ENCODE peak calls at places on chromosomes 7 and 10, in nine cellular contexts. One of them, this sample, is unnamed. For H3K27me3, the result is how much of the 10 kb centered on the place peaks cover.

GRCh38 chr7:23593706-23594105 is 3.5 kb upstream of the CCDC126 start:
- DNase-seq in upper lobe of right lung: no peak
- DNase-seq in fibroblast of lung: no peak
- DNase-seq in cardiac muscle cell: no peak
- DNase-seq in left ventricle myocardium inferior: no peak
- DNase-seq in H9: no peak
- DNase-seq in AG04450: no peak
- DNase-seq in heart left ventricle: no peak
- DNase-seq in psoas muscle: no peak
- DNase-seq in this sample: no peak

GRCh38 chr10:95628786-95629185 is 27.7 kb downstream of the ALDH18A1 start:
- DNase-seq in upper lobe of right lung: no peak
- DNase-seq in fibroblast of lung: no peak
- DNase-seq in cardiac muscle cell: no peak
- DNase-seq in left ventricle myocardium inferior: no peak
- DNase-seq in H9: no peak
- DNase-seq in AG04450: no peak
- DNase-seq in heart left ventricle: no peak
- DNase-seq in psoas muscle: no peak
- DNase-seq in this sample: no peak

GRCh38 chr7:114660007-114660406 is 245.4 kb downstream of the FOXP2 start:
- DNase-seq in upper lobe of right lung: no peak
- DNase-seq in fibroblast of lung: no peak
- DNase-seq in cardiac muscle cell: no peak
- DNase-seq in left ventricle myocardium inferior: no peak
- DNase-seq in H9: no peak
- DNase-seq in AG04450: no peak
- DNase-seq in heart left ventricle: no peak
- DNase-seq in psoas muscle: no peak
- DNase-seq in this sample: no peak

GRCh38 chr10:21173433-21173963 is 276.4 kb upstream of the NEBL start:
- DNase-seq in upper lobe of right lung: no peak
- DNase-seq in fibroblast of lung: no peak
- DNase-seq in cardiac muscle cell: peak
- DNase-seq in left ventricle myocardium inferior: no peak
- DNase-seq in H9: peak
- DNase-seq in AG04450: no peak
- DNase-seq in heart left ventricle: no peak
- DNase-seq in psoas muscle: peak
- DNase-seq in this sample: no peak

GRCh38 chr10:72688208-72688651 is 3.7 kb upstream of the MCU start:
- DNase-seq in upper lobe of right lung: no peak
- DNase-seq in fibroblast of lung: peak
- DNase-seq in cardiac muscle cell: no peak
- DNase-seq in left ventricle myocardium inferior: no peak
- DNase-seq in H9: no peak
- DNase-seq in AG04450: peak
- DNase-seq in heart left ventricle: no peak
- DNase-seq in psoas muscle: no peak
- DNase-seq in this sample: no peak

GRCh38 chr10:58818889-58819288 is 306.2 kb downstream of the BICC1 start:
- DNase-seq in upper lobe of right lung: no peak
- DNase-seq in fibroblast of lung: peak
- DNase-seq in cardiac muscle cell: no peak
- DNase-seq in left ventricle myocardium inferior: no peak
- DNase-seq in H9: no peak
- DNase-seq in AG04450: peak
- DNase-seq in heart left ventricle: no peak
- DNase-seq in psoas muscle: no peak
- DNase-seq in this sample: no peak

GRCh38 chr10:28841625-28842024 is 164.3 kb downstream of the BAMBI start:
- DNase-seq in upper lobe of right lung: no peak
- DNase-seq in fibroblast of lung: peak
- DNase-seq in cardiac muscle cell: no peak
- DNase-seq in left ventricle myocardium inferior: no peak
- DNase-seq in H9: no peak
- DNase-seq in AG04450: no peak
- DNase-seq in heart left ventricle: no peak
- DNase-seq in psoas muscle: no peak
- DNase-seq in this sample: no peak

GRCh38 chr10:29804025-29804852 is 169.5 kb upstream of the SVIL start:
- DNase-seq in upper lobe of right lung: no peak
- DNase-seq in fibroblast of lung: peak
- DNase-seq in cardiac muscle cell: no peak
- DNase-seq in left ventricle myocardium inferior: no peak
- DNase-seq in H9: no peak
- DNase-seq in AG04450: peak
- DNase-seq in heart left ventricle: no peak
- DNase-seq in psoas muscle: peak
- DNase-seq in this sample: no peak

GRCh38 chr7:102992820-102993531 is 80.2 kb downstream of the LRRC17 start:
- DNase-seq in upper lobe of right lung: no peak
- DNase-seq in fibroblast of lung: no peak
- DNase-seq in cardiac muscle cell: no peak
- DNase-seq in left ventricle myocardium inferior: no peak
- DNase-seq in H9: no peak
- DNase-seq in AG04450: peak
- DNase-seq in heart left ventricle: no peak
- DNase-seq in psoas muscle: no peak
- DNase-seq in this sample: no peak

GRCh38 chr7:73706122-73707044 is 13.1 kb downstream of the STX1A start:
- DNase-seq in upper lobe of right lung: no peak
- DNase-seq in fibroblast of lung: no peak
- DNase-seq in cardiac muscle cell: no peak
- DNase-seq in left ventricle myocardium inferior: no peak
- DNase-seq in H9: no peak
- DNase-seq in AG04450: no peak
- DNase-seq in heart left ventricle: peak
- DNase-seq in psoas muscle: no peak
- DNase-seq in this sample: no peak

GRCh38 chr10:71921319-71922027 is 42.7 kb upstream of the CHST3 start:
- DNase-seq in upper lobe of right lung: no peak
- DNase-seq in fibroblast of lung: peak
- DNase-seq in cardiac muscle cell: no peak
- DNase-seq in left ventricle myocardium inferior: peak
- DNase-seq in H9: no peak
- DNase-seq in AG04450: no peak
- DNase-seq in heart left ventricle: no peak
- DNase-seq in psoas muscle: peak
- DNase-seq in this sample: no peak

DNA sequence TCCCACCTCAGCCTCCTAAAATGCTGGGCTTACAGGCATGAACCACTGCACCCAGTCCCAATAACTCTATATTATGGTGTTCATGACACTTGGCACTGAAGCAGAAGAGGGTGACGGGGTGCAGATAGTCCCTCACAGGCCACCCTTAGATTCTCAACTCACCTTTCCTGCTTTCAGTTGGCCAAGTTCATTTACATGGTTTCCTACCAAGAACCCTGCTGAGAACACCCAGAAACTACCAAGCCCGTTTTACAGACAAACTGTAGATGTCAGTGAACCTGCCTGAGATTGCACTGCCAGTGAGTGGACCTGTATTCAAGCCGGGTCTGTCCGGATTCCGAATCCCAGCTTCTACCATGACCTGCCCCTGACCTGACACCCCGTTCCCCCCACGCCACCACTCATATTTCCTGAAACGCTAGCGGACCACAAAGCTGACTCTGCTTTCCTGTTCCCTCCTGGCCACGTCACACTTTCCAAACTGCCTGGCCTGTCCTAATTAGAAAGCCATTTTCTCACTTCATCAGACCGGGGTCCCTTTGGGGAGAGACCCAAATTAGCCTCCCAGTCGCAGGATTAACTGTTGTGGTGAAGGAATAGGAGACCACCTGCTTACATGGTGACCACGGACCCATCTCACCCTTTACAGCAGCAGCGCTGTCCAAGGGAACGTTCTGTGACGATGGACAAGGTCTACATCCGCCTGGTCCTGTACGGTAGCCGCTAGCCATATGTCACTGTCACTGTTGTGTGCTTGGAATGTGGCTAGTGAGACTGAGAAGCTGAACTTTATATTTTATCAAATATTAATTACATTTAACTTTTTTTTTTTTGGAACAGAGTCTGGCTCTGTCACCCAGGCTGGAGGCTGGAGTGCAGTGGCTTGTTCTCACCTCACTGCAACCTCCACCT is 17.1 kb downstream of the GRID2IP start:
- DNase-seq in upper lobe of right lung: no peak
- DNase-seq in fibroblast of lung: no peak
- DNase-seq in cardiac muscle cell: no peak
- DNase-seq in left ventricle myocardium inferior: no peak
- DNase-seq in H9: no peak
- DNase-seq in AG04450: no peak
- DNase-seq in heart left ventricle: no peak
- DNase-seq in psoas muscle: no peak
- DNase-seq in this sample: no peak
- H3K27me3 ChIP-seq in upper lobe of right lung: half or more
- H3K27me3 ChIP-seq in fibroblast of lung: under half
- H3K27me3 ChIP-seq in cardiac muscle cell: half or more
- H3K27me3 ChIP-seq in left ventricle myocardium inferior: half or more
- H3K27me3 ChIP-seq in H9: under half
- H3K27me3 ChIP-seq in AG04450: half or more
- H3K27me3 ChIP-seq in heart left ventricle: half or more
- H3K27me3 ChIP-seq in psoas muscle: under half
- H3K27me3 ChIP-seq in this sample: under half

DNA sequence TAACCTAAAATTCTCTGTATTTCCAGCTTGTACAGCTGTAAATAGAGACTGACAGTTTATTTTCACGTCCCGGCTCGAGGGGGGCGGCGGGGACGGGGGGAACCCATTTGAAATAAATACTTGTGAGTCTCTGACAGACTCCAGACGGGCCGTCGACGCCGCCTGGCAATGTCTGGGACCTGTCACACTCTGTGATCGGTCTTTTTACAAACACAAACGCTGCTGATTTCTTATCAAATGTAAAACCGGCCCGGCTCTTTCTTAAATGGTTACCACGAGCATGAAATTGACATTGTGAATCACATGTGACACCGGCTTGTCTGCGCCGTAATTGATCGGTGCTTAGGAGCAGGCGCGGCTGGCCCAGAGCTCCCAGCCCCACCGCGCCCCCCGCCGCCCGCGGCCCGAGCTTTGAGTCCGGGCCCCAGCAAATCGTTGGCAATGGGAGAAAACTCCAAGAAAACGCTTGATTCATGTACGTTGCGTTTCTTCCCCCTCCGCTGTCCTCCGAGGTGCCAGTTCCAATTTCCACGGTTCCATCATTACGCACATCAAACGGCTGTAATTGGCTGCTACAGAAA is 57.1 kb downstream of the UNCX start:
- DNase-seq in upper lobe of right lung: no peak
- DNase-seq in fibroblast of lung: peak
- DNase-seq in cardiac muscle cell: peak
- DNase-seq in left ventricle myocardium inferior: no peak
- DNase-seq in H9: no peak
- DNase-seq in AG04450: no peak
- DNase-seq in heart left ventricle: no peak
- DNase-seq in psoas muscle: no peak
- DNase-seq in this sample: no peak
- H3K27me3 ChIP-seq in upper lobe of right lung: half or more
- H3K27me3 ChIP-seq in fibroblast of lung: under half
- H3K27me3 ChIP-seq in cardiac muscle cell: under half
- H3K27me3 ChIP-seq in left ventricle myocardium inferior: half or more
- H3K27me3 ChIP-seq in H9: under half
- H3K27me3 ChIP-seq in AG04450: half or more
- H3K27me3 ChIP-seq in heart left ventricle: half or more
- H3K27me3 ChIP-seq in psoas muscle: under half
- H3K27me3 ChIP-seq in this sample: under half

DNA sequence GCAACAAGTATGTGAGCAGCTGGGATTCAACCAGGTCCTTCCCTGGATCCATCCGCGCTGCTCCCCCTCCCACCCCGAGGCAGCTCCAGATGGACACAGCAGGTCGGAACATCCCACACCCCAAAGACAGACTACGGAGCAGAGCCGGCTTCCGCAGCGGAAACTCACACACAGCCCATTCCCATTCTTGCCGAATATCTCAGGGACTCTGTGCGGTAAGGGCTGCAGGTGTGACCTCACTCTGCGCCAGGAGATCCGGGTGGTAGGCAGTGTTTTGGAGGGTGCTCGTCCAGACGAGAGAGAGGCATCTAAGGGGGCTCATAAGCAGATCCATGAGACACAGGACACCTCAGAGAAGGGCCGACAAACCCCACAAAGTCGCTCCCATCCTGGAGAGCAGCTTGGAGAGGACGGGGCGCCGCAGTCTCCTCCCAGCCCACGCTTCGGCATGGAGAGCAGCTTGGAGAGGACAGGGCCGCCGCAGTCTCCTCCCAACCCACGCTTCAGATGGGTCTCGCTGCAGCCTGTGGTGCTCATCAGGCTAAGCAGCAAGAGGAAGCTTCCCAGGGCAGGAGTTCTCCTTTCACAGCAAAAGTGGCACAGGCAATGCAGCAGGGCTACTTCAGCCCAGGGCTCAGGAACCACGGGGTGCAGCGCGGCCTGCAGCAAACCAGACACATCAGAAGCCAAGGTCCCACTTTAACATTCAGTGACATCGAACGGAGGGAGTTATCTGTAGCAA is 179.9 kb downstream of the DIP2C start:
- DNase-seq in upper lobe of right lung: peak
- DNase-seq in fibroblast of lung: no peak
- DNase-seq in cardiac muscle cell: no peak
- DNase-seq in left ventricle myocardium inferior: no peak
- DNase-seq in H9: no peak
- DNase-seq in AG04450: no peak
- DNase-seq in heart left ventricle: no peak
- DNase-seq in psoas muscle: no peak
- DNase-seq in this sample: no peak
- H3K27me3 ChIP-seq in upper lobe of right lung: under half
- H3K27me3 ChIP-seq in fibroblast of lung: under half
- H3K27me3 ChIP-seq in cardiac muscle cell: under half
- H3K27me3 ChIP-seq in left ventricle myocardium inferior: under half
- H3K27me3 ChIP-seq in H9: under half
- H3K27me3 ChIP-seq in AG04450: under half
- H3K27me3 ChIP-seq in heart left ventricle: under half
- H3K27me3 ChIP-seq in psoas muscle: under half
- H3K27me3 ChIP-seq in this sample: under half

DNA sequence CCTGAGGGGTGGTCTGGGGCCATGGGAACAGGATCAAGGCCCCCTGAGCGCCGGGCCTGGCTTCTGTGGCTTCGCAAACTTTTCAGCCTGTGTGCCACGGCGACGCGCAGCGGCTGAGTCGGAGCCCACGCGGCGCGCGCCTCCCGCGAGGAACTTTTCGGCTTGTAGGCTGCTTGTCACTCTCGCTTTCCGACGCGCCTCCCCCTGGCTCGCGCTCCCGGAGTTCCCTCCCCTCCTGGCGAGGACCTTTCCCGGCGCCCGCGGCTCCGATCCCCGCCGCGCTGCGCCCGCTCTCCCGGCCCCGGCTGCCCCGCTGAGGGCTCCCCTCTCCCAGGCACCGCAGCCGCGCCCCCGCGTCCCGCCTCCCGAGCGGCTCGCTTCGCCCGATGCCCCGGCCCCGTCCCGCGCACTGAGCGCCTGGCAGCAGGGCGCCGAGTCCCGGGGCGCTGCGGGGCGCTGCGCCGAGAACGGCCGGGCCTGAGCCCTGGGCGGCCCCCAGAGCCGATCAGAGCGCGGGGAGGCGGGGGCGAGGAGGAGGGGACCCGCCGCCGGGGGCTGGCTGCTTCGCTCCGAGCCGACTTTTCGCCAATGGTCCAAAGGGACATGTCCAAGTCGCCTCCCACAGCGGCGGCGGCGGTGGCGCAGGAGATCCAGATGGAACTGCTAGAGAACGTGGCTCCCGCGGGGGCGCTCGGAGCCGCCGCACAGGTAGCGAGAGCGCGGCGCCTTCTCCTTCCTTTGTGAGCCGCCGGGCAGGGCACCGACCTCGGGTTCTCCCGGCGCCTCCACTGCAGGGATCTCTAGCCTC is at the start of gene CACNB2:
- DNase-seq in upper lobe of right lung: peak
- DNase-seq in fibroblast of lung: peak
- DNase-seq in cardiac muscle cell: peak
- DNase-seq in left ventricle myocardium inferior: peak
- DNase-seq in H9: peak
- DNase-seq in AG04450: no peak
- DNase-seq in heart left ventricle: peak
- DNase-seq in psoas muscle: peak
- DNase-seq in this sample: no peak
- H3K27me3 ChIP-seq in upper lobe of right lung: under half
- H3K27me3 ChIP-seq in fibroblast of lung: under half
- H3K27me3 ChIP-seq in cardiac muscle cell: under half
- H3K27me3 ChIP-seq in left ventricle myocardium inferior: under half
- H3K27me3 ChIP-seq in H9: under half
- H3K27me3 ChIP-seq in AG04450: under half
- H3K27me3 ChIP-seq in heart left ventricle: under half
- H3K27me3 ChIP-seq in psoas muscle: under half
- H3K27me3 ChIP-seq in this sample: under half